ENCODE peak calls at places on chromosomes 6 and 20, in ten cellular contexts. G is psoas muscle; Z is NCI-H1092; H is skeletal muscle cell; I is H4; X is substantia nigra; P is CD4-positive, CD25-positive, alpha-beta regulatory T cell; E is HT1080; B is MCF 10A; C is astrocyte of the spinal cord. K is an unnamed sample.

GRCh38 chr6:44264154-44265002 is 973 bp downstream of the NFKBIE start:
- DNase-seq in H (no peak), G (no peak), X (peak), I (no peak), E (no peak), P (peak), B (no peak), C (no peak), Z (no peak), K (no peak)

GRCh38 chr20:49586967-49587587 is 19.1 kb upstream of the PTGIS start:
- DNase-seq in G (no peak), Z (no peak), B (no peak), E (no peak), C (peak), X (no peak), P (no peak), H (no peak), I (no peak), K (no peak)

GRCh38 chr20:50898475-50898874 is 32.8 kb downstream of the ADNP start:
- DNase-seq in X (no peak), Z (no peak), B (no peak), H (no peak), I (no peak), G (no peak), E (no peak), P (no peak), C (no peak), K (no peak)

GRCh38 chr6:4910060-4910746 is 93.6 kb downstream of the RPP40 start:
- DNase-seq in B (no peak), Z (no peak), G (no peak), C (peak), H (no peak), E (no peak), I (peak), P (no peak), X (no peak), K (no peak)

GRCh38 chr6:107153061-107153460 is 37.7 kb upstream of the BEND3 start:
- DNase-seq in E (no peak), X (no peak), H (peak), Z (peak), C (peak), P (no peak), G (no peak), B (no peak), I (peak), K (no peak)

GRCh38 chr6:28673800-28674671 is 148.4 kb downstream of the GPX5 start:
- DNase-seq in Z (peak), P (peak), G (no peak), X (peak), I (peak), C (peak), B (peak), E (peak), H (no peak), K (peak)

GRCh38 chr6:28336284-28337024 is 506 bp upstream of the ZSCAN31 start:
- DNase-seq in C (peak), X (peak), H (no peak), Z (no peak), G (no peak), I (peak), E (peak), B (peak), P (peak), K (no peak)

GRCh38 chr20:23356203-23356602 is 5.6 kb downstream of the NXT1 start:
- DNase-seq in C (no peak), E (no peak), B (no peak), P (no peak), H (no peak), I (no peak), G (no peak), Z (no peak), X (no peak), K (no peak)

GRCh38 chr6:31128093-31128676 is 7.9 kb upstream of the CDSN start:
- DNase-seq in B (peak), I (peak), C (peak), X (peak), G (peak), E (peak), Z (peak), P (peak), H (no peak), K (no peak)

GRCh38 chr20:48595495-48596475 is 232.0 kb downstream of the PREX1 start:
- DNase-seq in Z (no peak), P (no peak), E (no peak), C (no peak), H (no peak), B (no peak), G (no peak), X (no peak), I (no peak), K (no peak)

GRCh38 chr6:111015656-111016190 is 33.9 kb downstream of the RPF2 start:
- DNase-seq in B (no peak), X (no peak), E (no peak), H (no peak), C (no peak), I (no peak), Z (no peak), P (no peak), G (no peak), K (no peak)

GRCh38 chr6:43758617-43759050 is 11.4 kb upstream of the VEGFA start:
- DNase-seq in P (no peak), Z (no peak), E (no peak), X (no peak), G (no peak), B (no peak), H (no peak), C (no peak), I (no peak), K (no peak)

GRCh38 chr20:35174458-35175216 is 2.8 kb downstream of the PROCR start:
- DNase-seq in H (no peak), Z (no peak), I (no peak), B (no peak), E (no peak), P (no peak), C (no peak), X (peak), G (peak), K (no peak)

GRCh38 chr6:166466178-166467122 is 83.7 kb upstream of the MPC1 start:
- DNase-seq in B (no peak), I (no peak), C (peak), E (peak), P (no peak), Z (no peak), G (no peak), X (no peak), H (peak), K (peak)

GRCh38 chr6:107511410-107512070 is 21.6 kb downstream of the SOBP start:
- DNase-seq in G (peak), P (no peak), C (peak), I (no peak), Z (no peak), H (no peak), B (no peak), X (no peak), E (no peak), K (no peak)

GRCh38 chr6:133681880-133682279 is 207.0 kb upstream of the TCF21 start:
- DNase-seq in C (no peak), X (no peak), I (no peak), Z (no peak), E (no peak), P (no peak), G (no peak), H (no peak), B (no peak), K (no peak)

GRCh38 chr20:43830883-43831282 is 83.8 kb upstream of the TOX2 start:
- DNase-seq in I (no peak), C (no peak), X (no peak), E (no peak), G (no peak), H (no peak), Z (no peak), P (no peak), B (no peak), K (no peak)

GRCh38 chr6:167742719-167743303 is 83.9 kb upstream of the AFDN start:
- DNase-seq in B (no peak), Z (no peak), H (no peak), X (no peak), I (no peak), G (no peak), P (no peak), E (peak), C (peak), K (no peak)

GRCh38 chr6:102812242-102812641 is 1418.7 kb downstream of the GRIK2 start:
- DNase-seq in I (no peak), C (no peak), E (no peak), Z (no peak), P (no peak), G (no peak), X (no peak), B (peak), H (no peak), K (no peak)

GRCh38 chr6:9516207-9516606 is 898.7 kb downstream of the TFAP2A start:
- DNase-seq in G (no peak), B (peak), Z (no peak), X (no peak), P (no peak), C (peak), E (peak), H (peak), I (peak), K (no peak)

GRCh38 chr20:3786665-3787639 is at the start of gene CENPB:
- DNase-seq in E (peak), H (no peak), B (peak), G (peak), I (peak), P (peak), Z (peak), X (peak), C (peak), K (peak)

GRCh38 chr6:142301421-142302391 is at the start of gene ADGRG6:
- DNase-seq in H (no peak), B (peak), G (peak), C (peak), Z (no peak), X (peak), I (no peak), P (peak), E (peak), K (peak)

GRCh38 chr20:43331911-43332310 is 125.8 kb upstream of the SRSF6 start:
- DNase-seq in G (peak), E (no peak), P (no peak), X (no peak), B (no peak), C (no peak), Z (no peak), I (no peak), H (no peak), K (no peak)

GRCh38 chr6:75481394-75481793 is 12.2 kb downstream of the FILIP1 start:
- DNase-seq in P (no peak), G (no peak), Z (no peak), E (no peak), C (no peak), I (no peak), X (no peak), B (no peak), H (no peak), K (no peak)

K was measured in type B pancreatic cell.